ENCODE peak calls at places on chromosomes 11 and 22, in five cellular contexts. V is iPS DF 6.9; F is CD4-positive, CD25-positive, alpha-beta regulatory T cell; L is CD8-positive, alpha-beta T cell; T is lung. J is an unnamed sample. For H3K4me1, the result is how much of the 10 kb centered on the place peaks cover.

GRCh38 chr22:28023036-28023435 is 104.0 kb upstream of the PITPNB start:
- DNase-seq in V (no peak), F (no peak), L (no peak), T (no peak), J (no peak)

GRCh38 chr22:27112273-27112672 is 454.9 kb downstream of the MIAT start:
- DNase-seq in V (no peak), F (no peak), L (no peak), T (no peak), J (no peak)

GRCh38 chr22:33986167-33986771 is 66.0 kb upstream of the LARGE1 start:
- DNase-seq in V (no peak), F (no peak), L (no peak), T (no peak), J (no peak)

GRCh38 chr11:130897262-130898182 is 18.8 kb downstream of the SNX19 start:
- DNase-seq in V (no peak), F (no peak), L (no peak), T (peak), J (peak)

GRCh38 chr11:121451178-121451981 is 734 bp upstream of the SORL1 start:
- DNase-seq in V (no peak), F (peak), L (peak), T (no peak), J (no peak)

GRCh38 chr11:120824242-120824641 is 199.7 kb upstream of the TBCEL start:
- DNase-seq in V (no peak), F (no peak), L (no peak), T (no peak), J (no peak)

GRCh38 chr11:60887531-60887930 is 18.9 kb downstream of the PRPF19 start:
- DNase-seq in V (peak), F (peak), L (no peak), T (no peak), J (no peak)

GRCh38 chr22:28203286-28203685 is 284.2 kb upstream of the PITPNB start:
- DNase-seq in V (no peak), F (no peak), L (no peak), T (no peak), J (no peak)

GRCh38 chr11:117831661-117832415 is 7.3 kb upstream of the FXYD2 start:
- DNase-seq in V (no peak), F (no peak), L (peak), T (no peak), J (no peak)

GRCh38 chr11:117829369-117829725 is 4.8 kb upstream of the FXYD2 start:
- DNase-seq in V (no peak), F (no peak), L (no peak), T (no peak), J (no peak)

GRCh38 chr11:117830674-117831351 is 6.3 kb upstream of the FXYD2 start:
- DNase-seq in V (no peak), F (peak), L (peak), T (no peak), J (no peak)

GRCh38 chr11:117828641-117829368 is 4.3 kb upstream of the FXYD2 start:
- DNase-seq in V (no peak), F (peak), L (peak), T (no peak), J (peak)

DNA sequence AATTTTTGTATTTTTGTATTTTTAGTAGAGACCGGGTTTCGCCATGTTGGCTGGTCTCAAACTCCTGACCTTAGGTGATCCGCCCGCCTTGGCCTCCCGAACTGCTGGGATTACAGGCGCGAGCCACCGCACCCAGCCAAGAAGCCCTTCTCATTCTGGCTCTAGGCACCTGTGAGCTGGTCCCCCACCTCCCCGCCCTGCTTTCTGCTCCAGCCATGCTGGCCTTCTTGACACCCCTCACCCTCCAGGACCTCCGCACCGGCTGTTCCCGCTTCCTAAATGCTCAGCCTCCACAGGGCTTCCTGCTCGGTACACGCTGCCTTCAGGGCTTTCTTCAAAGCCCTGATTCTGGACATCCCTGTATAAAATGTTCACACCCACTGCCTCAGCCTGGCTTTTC is 5.5 kb upstream of the FXYD2 start:
- DNase-seq in V (no peak), F (no peak), L (peak), T (no peak), J (no peak)
- H3K4me1 ChIP-seq in V (under half), F (under half), L (under half), T (under half), J (under half)

GRCh38 chr22:42074846-42075245 is 798 bp downstream of the PHETA2 start:
- DNase-seq in V (no peak), F (no peak), L (no peak), T (no peak), J (no peak)
- H3K4me3 ChIP-seq in V (no peak), F (peak), L (peak), T (peak), J (peak)

GRCh38 chr11:3156282-3156660 is 8.8 kb downstream of the OSBPL5 start:
- DNase-seq in V (no peak), F (no peak), L (no peak), T (no peak), J (no peak)
- H3K4me1 ChIP-seq in V (under half), F (under half), L (under half), T (under half), J (half or more)

GRCh38 chr22:40636380-40637180 is at the start of gene MRTFA:
- DNase-seq in V (peak), F (peak), L (peak), T (peak), J (peak)

GRCh38 chr22:40637181-40638150 is 947 bp upstream of the MRTFA start:
- DNase-seq in V (no peak), F (peak), L (no peak), T (peak), J (no peak)

GRCh38 chr22:40635008-40635939 is 1.2 kb downstream of the MRTFA start:
- DNase-seq in V (no peak), F (no peak), L (no peak), T (no peak), J (no peak)

GRCh38 chr22:40635940-40636379 is 559 bp downstream of the MRTFA start:
- DNase-seq in V (no peak), F (peak), L (no peak), T (no peak), J (no peak)

GRCh38 chr22:40638261-40638660 is 1.7 kb upstream of the MRTFA start:
- DNase-seq in V (no peak), F (no peak), L (no peak), T (no peak), J (no peak)
- H3K4me3 ChIP-seq in V (no peak), F (peak), L (no peak), T (no peak), J (no peak)

GRCh38 chr22:46000081-46001027 is 23.4 kb upstream of the WNT7B start:
- DNase-seq in V (no peak), F (no peak), L (no peak), T (no peak), J (no peak)
- H3K4me1 ChIP-seq in V (under half), F (under half), L (under half), T (under half), J (half or more)

DNA sequence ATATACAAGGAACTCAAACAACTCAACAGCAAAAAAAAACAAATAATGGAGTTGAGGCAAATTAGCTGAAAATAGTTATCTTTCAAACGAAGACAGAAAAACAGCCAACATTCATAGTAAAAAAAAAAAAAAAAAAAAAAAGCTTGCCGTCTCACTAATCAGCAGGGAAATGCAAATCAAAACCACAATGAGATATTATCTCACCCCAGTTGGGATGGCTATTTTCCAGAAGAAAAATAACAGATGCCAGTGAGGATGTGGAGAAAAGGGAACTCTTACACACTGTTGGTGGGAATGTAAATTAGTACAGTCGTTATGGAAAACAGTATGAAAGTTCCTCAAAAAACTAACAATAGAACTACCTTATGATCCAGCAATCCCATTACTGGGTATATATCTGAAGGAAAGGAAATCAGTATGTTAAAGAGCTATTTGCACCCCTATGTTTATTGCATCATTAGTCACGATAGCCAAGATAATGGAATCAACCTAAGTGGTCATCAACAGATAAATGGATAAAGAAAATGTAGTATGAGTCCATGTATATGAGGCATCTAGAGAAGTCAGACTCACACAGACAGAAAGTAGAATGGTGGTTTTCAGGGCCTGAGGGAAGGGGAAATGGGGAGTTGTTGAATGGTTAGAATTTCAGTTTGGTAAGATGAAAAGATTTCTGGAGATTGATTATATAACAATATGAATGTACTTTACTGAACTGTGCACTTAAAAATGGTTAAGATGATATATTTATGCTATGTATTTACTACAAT is 56.0 kb downstream of the USP35 start:
- DNase-seq in V (no peak), F (no peak), L (no peak), T (no peak), J (no peak)
- H3K4me3 ChIP-seq in V (no peak), F (no peak), L (no peak), T (no peak), J (no peak)